ENCODE peak calls at places on chromosomes 7 and 10, in seven cellular contexts. U is fibroblast of mammary gland; V is lower lobe of right lung; A is naive thymus-derived CD4-positive, alpha-beta T cell; Q is CD8-positive, alpha-beta memory T cell; Z is Jurkat, Clone E6-1; O is HCT116. B is an unnamed sample.
A peak's percentile ranks its signal among the peaks of the same experiment; 100 is the strongest.

GRCh38 chr7:131859162-131859821 is 302.9 kb upstream of the PODXL start:
- DNase-seq in V (peak; percentile 62), U (peak; percentile 60), O (peak; percentile 43), Z (peak; percentile 39), A (no peak), Q (no peak), B (peak; percentile 10)

GRCh38 chr10:16612148-16612742 is 90.6 kb upstream of the C1QL3 start:
- DNase-seq in V (no peak), Q (no peak), A (no peak), O (no peak), U (peak; percentile 53), Z (peak; percentile 51), B (no peak)

GRCh38 chr7:116955340-116955739 is 2.0 kb downstream of the ST7 start:
- DNase-seq in O (no peak), V (no peak), A (no peak), Z (no peak), U (no peak), Q (no peak), B (no peak)

GRCh38 chr10:108471420-108471819 is 1306.9 kb upstream of the SORCS1 start:
- DNase-seq in O (no peak), V (no peak), Q (no peak), A (no peak), Z (no peak), U (no peak), B (no peak)

GRCh38 chr7:3959364-3959763 is 658.3 kb downstream of the SDK1 start:
- DNase-seq in U (no peak), O (no peak), V (no peak), Q (no peak), A (no peak), Z (no peak), B (no peak)

GRCh38 chr10:101292194-101293006 is 61.6 kb upstream of the BTRC start:
- DNase-seq in V (no peak), A (no peak), O (no peak), Q (no peak), U (no peak), Z (no peak), B (no peak)

GRCh38 chr10:6383099-6383812 is 180.5 kb downstream of the PFKFB3 start:
- DNase-seq in Z (no peak), V (no peak), A (no peak), Q (no peak), O (no peak), U (peak; percentile 50), B (no peak)

GRCh38 chr10:91597397-91597881 is 35.4 kb downstream of the PPP1R3C start:
- DNase-seq in Q (no peak), A (no peak), U (no peak), Z (no peak), V (no peak), O (no peak), B (no peak)

GRCh38 chr7:7761340-7761973 is 43.0 kb upstream of the RPA3 start:
- DNase-seq in O (peak; percentile 26), Q (no peak), A (peak; percentile 25), Z (peak; percentile 55), U (peak; percentile 75), V (no peak), B (no peak)

GRCh38 chr10:6409982-6410694 is 169.9 kb downstream of the PRKCQ start:
- DNase-seq in U (peak; percentile 62), A (peak; percentile 56), O (no peak), Q (peak; percentile 76), Z (peak; percentile 49), V (no peak), B (no peak)

DNA sequence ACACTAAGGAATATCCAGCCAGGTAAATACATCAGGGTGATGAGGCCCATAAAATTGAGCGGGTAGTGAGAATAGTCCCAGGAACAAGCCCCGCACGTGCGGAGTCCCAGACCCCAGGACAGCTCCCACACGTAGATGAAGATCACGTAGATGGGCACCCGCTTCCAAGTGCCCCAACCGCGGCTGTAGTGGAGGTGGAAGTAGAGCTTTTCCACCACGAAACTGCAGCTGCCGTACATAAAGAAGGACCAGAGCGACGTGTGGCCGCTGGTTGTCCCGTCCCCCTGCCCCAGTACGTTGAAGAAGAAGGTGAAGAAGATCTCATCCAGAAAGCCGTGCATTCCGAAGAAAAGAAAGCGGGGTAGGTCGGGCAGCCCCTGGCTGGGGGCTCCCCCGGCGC is 948 bp downstream of the TMEM229A start:
- DNase-seq in V (no peak), U (no peak), Z (no peak), O (no peak), Q (no peak), A (no peak), B (no peak)
- H3K4me3 ChIP-seq in V (peak overlapping the region; percentile 46), U (no peak overlapping the region), Z (no peak overlapping the region), O (no peak overlapping the region), Q (no peak overlapping the region), A (no peak overlapping the region), B (no peak overlapping the region)

DNA sequence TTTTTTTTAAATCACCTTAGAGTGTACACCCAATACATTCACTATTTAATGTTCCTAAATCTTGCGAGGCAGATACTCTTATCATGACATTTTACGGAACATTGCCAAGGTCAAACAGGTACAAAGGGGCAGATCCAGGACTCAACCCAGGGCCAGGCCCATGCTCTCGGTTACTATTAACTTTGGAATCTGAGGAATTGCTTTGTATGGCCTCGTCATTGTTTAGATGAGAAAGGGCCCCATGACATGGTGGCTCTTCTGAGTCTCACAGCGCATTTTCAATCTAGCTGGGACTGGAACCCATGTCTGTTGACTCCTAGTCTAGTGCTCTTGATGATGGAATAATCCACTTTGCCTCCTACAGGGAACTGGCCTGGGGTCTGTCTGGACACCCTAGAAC is 59.1 kb downstream of the GATA3 start:
- DNase-seq in U (no peak), A (no peak), Q (no peak), O (no peak), Z (no peak), V (no peak), B (no peak)
- H3K4me3 ChIP-seq in U (no peak overlapping the region), A (no peak overlapping the region), Q (no peak overlapping the region), O (no peak overlapping the region), Z (no peak overlapping the region), V (no peak overlapping the region), B (no peak overlapping the region)

GRCh38 chr7:102080003-102080361 is 206.7 kb upstream of the SH2B2 start:
- DNase-seq in Z (no peak), O (no peak), A (no peak), Q (peak; percentile 36), U (no peak), V (no peak), B (no peak)
- H3K4me3 ChIP-seq in Z (no peak overlapping the region), O (no peak overlapping the region), A (no peak overlapping the region), Q (no peak overlapping the region), U (no peak overlapping the region), V (no peak overlapping the region), B (no peak overlapping the region)

DNA sequence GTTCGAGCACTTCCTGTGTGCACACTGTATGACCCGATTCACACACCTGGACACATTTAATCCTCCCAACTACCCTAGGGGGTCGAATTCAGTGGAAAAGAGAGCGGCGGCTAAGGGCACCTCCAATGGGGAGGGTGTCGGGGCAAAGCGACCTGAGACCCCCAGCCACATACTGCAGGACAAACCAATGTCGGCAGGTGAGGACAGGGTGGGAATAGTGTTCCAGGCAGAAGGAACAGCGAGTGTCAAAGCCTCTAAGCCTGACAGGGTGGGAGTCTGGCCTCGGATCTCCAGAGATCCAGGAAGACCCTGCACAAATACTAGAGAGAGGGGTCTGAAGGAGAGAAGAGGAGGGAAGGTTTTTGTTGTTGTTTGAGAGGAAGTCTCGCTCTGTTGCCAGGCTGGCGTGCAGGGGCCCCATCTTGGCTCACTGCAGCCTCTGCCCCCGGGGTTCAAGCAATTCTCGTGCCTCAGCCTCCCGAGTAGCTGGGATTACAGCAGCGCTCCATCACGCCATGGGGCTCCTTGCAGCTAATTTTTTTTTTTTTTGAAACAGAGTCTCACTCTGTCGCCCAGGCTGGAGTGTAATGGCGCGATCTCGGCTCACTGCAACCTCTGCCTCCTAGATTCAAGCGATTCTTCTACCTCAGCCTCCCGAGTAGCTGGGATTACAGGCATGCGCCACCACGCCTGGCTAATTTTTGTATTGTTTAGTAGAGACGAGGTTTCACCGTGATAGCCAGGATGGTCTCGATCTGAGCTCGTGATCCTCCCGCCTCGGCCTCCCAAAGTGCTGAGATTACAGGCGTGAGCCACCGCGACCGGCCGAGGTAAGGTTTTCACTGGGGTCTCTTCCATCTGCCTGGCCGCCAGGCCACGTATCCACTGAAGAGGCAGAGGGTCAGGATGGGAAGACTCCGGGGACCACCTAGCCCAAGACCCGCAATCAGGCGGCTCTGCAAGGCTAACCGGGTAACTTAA is 1.2 kb upstream of the ARPC1B start:
- DNase-seq in Q (no peak), A (no peak), O (no peak), Z (no peak), U (no peak), V (no peak), B (no peak)
- H3K4me3 ChIP-seq in Q (peak overlapping the region; percentile 83), A (peak overlapping the region; percentile 83), O (peak overlapping the region; percentile 68), Z (peak overlapping the region; percentile 63), U (no peak overlapping the region), V (peak overlapping the region; percentile 96), B (peak overlapping the region; percentile 95)

GRCh38 chr7:47602272-47603004 is 20.5 kb upstream of the TNS3 start:
- DNase-seq in U (no peak), V (no peak), Q (no peak), A (no peak), O (no peak), Z (no peak), B (no peak)

GRCh38 chr7:47601119-47601880 is 19.4 kb upstream of the TNS3 start:
- DNase-seq in V (no peak), Z (no peak), O (no peak), A (no peak), Q (no peak), U (peak; percentile 92), B (no peak)

GRCh38 chr7:47600199-47601118 is 18.5 kb upstream of the TNS3 start:
- DNase-seq in V (no peak), U (peak; percentile 82), Z (no peak), O (no peak), Q (no peak), A (no peak), B (no peak)

GRCh38 chr7:47604496-47604890 is 22.6 kb upstream of the TNS3 start:
- DNase-seq in A (no peak), U (no peak), Z (no peak), V (no peak), Q (no peak), O (no peak), B (no peak)

GRCh38 chr7:47601881-47602249 is 20.0 kb upstream of the TNS3 start:
- DNase-seq in O (no peak), V (no peak), Q (no peak), A (no peak), Z (no peak), U (no peak), B (no peak)
- H3K4me3 ChIP-seq in O (no peak overlapping the region), V (no peak overlapping the region), Q (no peak overlapping the region), A (no peak overlapping the region), Z (no peak overlapping the region), U (no peak overlapping the region), B (no peak overlapping the region)

GRCh38 chr7:103991406-103991805 is 1.9 kb upstream of the RELN start:
- DNase-seq in O (no peak), V (no peak), Q (no peak), U (no peak), Z (no peak), A (no peak), B (no peak)

GRCh38 chr7:103989200-103989784 is at the start of gene RELN:
- DNase-seq in U (peak; percentile 14), Q (no peak), O (no peak), V (no peak), A (no peak), Z (no peak), B (no peak)

GRCh38 chr7:103989785-103990775 is 622 bp upstream of the RELN start:
- DNase-seq in Z (no peak), U (peak; percentile 38), O (no peak), Q (no peak), V (no peak), A (no peak), B (no peak)

GRCh38 chr7:103988468-103989199 is 824 bp downstream of the RELN start:
- DNase-seq in O (no peak), U (no peak), V (no peak), A (no peak), Z (no peak), Q (no peak), B (no peak)

GRCh38 chr7:103990991-103991390 is 1.5 kb upstream of the RELN start:
- DNase-seq in Z (no peak), U (no peak), O (no peak), V (no peak), A (no peak), Q (no peak), B (no peak)
- H3K4me3 ChIP-seq in Z (no peak overlapping the region), U (no peak overlapping the region), O (no peak overlapping the region), V (no peak overlapping the region), A (no peak overlapping the region), Q (no peak overlapping the region), B (no peak overlapping the region)

B was measured in GM12864.